ENCODE peak calls at places on chromosome 17, in four cellular contexts. R is GM23248, T is colonic mucosa, U is neural progenitor cell. J is an unnamed sample. For H3K4me1, the result is how much of the 10 kb centered on the place peaks cover.

GRCh38 chr17:82281502-82282238 is 8.2 kb upstream of the CSNK1D start:
- DNase-seq in U (no peak), R (peak), T (no peak), J (peak)

GRCh38 chr17:17032131-17032692 is 10.0 kb upstream of the MPRIP start:
- DNase-seq in T (peak), U (peak), R (peak), J (peak)

GRCh38 chr17:19719365-19720209 is 3.2 kb upstream of the SLC47A2 start:
- DNase-seq in T (peak), U (no peak), R (peak), J (peak)

GRCh38 chr17:37744961-37745800 is at the start of gene HNF1B:
- DNase-seq in R (no peak), T (peak), U (peak), J (peak)

GRCh38 chr17:83196088-83196765 is 116.8 kb downstream of the METRNL start:
- DNase-seq in T (no peak), R (peak), U (no peak), J (peak)

GRCh38 chr17:41521574-41522261 is 3.0 kb upstream of the KRT15 start:
- DNase-seq in R (peak), T (peak), U (no peak), J (peak)

GRCh38 chr17:31318298-31319190 is 2.9 kb downstream of the EVI2A start:
- DNase-seq in R (peak), U (peak), T (peak), J (no peak)

GRCh38 chr17:28491286-28491685 is 14.9 kb upstream of the FOXN1 start:
- DNase-seq in R (no peak), U (no peak), T (no peak), J (peak)

GRCh38 chr17:40443988-40444899 is 994 bp downstream of the IGFBP4 start:
- DNase-seq in T (peak), U (no peak), R (peak), J (no peak)

GRCh38 chr17:13031718-13032350 is 14.0 kb upstream of the ELAC2 start:
- DNase-seq in R (peak), U (peak), T (peak), J (no peak)

GRCh38 chr17:19321481-19322128 is 40.9 kb downstream of the B9D1 start:
- DNase-seq in R (no peak), U (peak), T (no peak), J (no peak)

GRCh38 chr17:39579318-39580081 is 28.2 kb downstream of the NEUROD2 start:
- DNase-seq in T (no peak), U (peak), R (no peak), J (no peak)

GRCh38 chr17:73990290-73990689 is 213.2 kb upstream of the RPL38 start:
- DNase-seq in R (no peak), T (no peak), U (no peak), J (no peak)

GRCh38 chr17:35708951-35709350 is 22.5 kb upstream of the RASL10B start:
- DNase-seq in T (no peak), U (no peak), R (no peak), J (no peak)

GRCh38 chr17:19569785-19570496 is 36.3 kb downstream of the SLC47A1 start:
- DNase-seq in U (no peak), T (peak), R (no peak), J (no peak)

GRCh38 chr17:8173871-8174322 is 2.3 kb downstream of the TMEM107 start:
- DNase-seq in R (peak), T (no peak), U (peak), J (no peak)

GRCh38 chr17:4559851-4560820 is at the start of gene GGT6:
- DNase-seq in U (no peak), T (peak), R (no peak), J (peak)

GRCh38 chr17:71975331-71975801 is 145.5 kb upstream of the SOX9 start:
- DNase-seq in U (peak), T (peak), R (peak), J (peak)

GRCh38 chr17:38879878-38880727 is 10.2 kb downstream of the LASP1 start:
- DNase-seq in T (no peak), U (peak), R (peak), J (peak)

GRCh38 chr17:46159686-46160085 is 33.5 kb downstream of the KANSL1 start:
- DNase-seq in U (no peak), T (no peak), R (peak), J (no peak)

GRCh38 chr17:75019710-75020109 is 7.2 kb downstream of the MRPL58 start:
- DNase-seq in U (no peak), T (no peak), R (no peak), J (no peak)

GRCh38 chr17:1573932-1574696 is 11.5 kb upstream of the PITPNA start:
- DNase-seq in T (peak), U (peak), R (peak), J (peak)

GRCh38 chr17:75785770-75786538 is 1.3 kb downstream of the UNK start:
- DNase-seq in U (no peak), T (no peak), R (peak), J (no peak)

GRCh38 chr17:74257311-74257710 is 16.7 kb upstream of the DNAI2 start:
- DNase-seq in R (no peak), T (no peak), U (no peak), J (no peak)

GRCh38 chr17:50303051-50303450 is 28.8 kb downstream of the TMEM92 start:
- DNase-seq in R (no peak), T (no peak), U (peak), J (no peak)

GRCh38 chr17:76371656-76372628 is 12.5 kb upstream of the SPHK1 start:
- DNase-seq in R (peak), T (no peak), U (no peak), J (no peak)

GRCh38 chr17:38745545-38745944 is 2.6 kb downstream of the PCGF2 start:
- DNase-seq in T (peak), R (peak), U (no peak), J (no peak)

GRCh38 chr17:44828919-44829557 is 1.0 kb downstream of the GJC1 start:
- DNase-seq in R (no peak), U (no peak), T (no peak), J (no peak)

GRCh38 chr17:58533616-58534188 is 19.3 kb upstream of the MTMR4 start:
- DNase-seq in R (no peak), T (no peak), U (no peak), J (no peak)

DNA sequence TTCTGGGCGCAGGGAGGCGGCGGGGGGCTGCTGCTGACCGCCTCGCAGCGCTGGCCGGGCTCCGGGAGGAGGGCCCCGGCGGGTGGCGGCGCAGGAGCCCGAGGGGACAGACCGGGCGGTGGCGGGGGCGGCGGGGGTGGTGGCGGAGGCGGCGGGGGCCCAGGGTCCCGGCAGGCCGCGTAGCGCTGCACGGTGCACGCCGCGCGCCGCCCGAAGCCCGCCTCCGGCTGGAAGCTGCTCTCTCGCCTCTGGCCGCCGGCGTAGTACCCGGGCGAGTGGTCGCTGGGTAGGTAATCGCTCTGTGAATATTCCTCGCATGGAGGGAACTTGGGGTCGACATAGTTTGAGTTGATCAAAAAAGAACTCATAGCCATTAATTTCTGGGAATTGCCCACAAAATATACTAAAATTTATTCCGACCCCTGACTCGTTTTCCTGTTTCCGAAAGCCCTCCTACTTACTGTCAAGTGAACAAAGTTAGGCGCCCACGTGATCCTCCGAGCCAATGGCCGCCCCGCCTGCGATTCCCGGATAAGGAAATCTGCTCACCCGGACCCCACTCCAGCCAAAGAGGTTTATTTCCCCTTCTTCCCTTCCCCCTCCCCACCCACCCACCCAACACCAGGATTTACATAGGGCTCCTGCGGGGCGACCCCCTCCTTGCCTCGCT is at the start of gene HOXB4:
- DNase-seq in U (peak), T (peak), R (peak), J (peak)
- H3K4me1 ChIP-seq in U (under half), T (under half), R (under half), J (under half)

GRCh38 chr17:34379876-34380275 is 16.8 kb upstream of the CCL1 start:
- DNase-seq in U (no peak), R (peak), T (no peak), J (no peak)
- H3K9ac ChIP-seq in U (no peak), R (no peak), T (no peak), J (no peak)

DNA sequence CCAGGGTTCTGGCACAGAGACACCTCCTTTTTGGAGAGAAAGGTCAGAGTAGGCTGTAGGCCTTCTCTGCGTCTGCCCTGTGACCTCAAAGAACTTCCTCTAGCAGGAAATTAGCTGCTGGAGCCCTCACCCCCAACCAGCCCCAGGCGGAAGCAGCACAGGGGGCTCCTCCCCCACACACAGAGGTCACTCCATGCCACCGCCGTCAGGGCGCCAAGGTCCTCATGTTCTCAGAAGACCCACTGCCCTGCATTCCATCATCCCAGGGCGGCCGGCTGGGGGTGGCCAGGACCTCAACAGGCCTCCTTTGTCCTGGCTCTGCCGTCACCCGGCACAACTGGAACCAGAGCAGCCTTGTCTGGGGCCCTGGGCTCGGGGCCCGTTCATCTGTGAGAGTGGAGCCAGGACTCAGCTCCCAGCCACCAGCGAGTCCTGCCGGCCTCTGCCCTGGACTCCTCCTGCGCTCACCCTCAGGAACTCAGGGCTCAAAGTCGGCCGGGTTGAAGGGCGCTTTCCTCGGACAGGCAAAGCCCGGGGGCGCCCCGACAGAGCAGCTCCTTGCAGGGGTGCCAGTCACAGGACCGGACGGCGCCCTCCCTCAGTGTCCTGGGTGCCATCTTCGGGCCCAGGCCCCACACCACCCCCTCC is 1.2 kb downstream of the TMC6 start:
- DNase-seq in T (peak), U (peak), R (no peak), J (peak)
- H3K4me1 ChIP-seq in T (under half), U (under half), R (under half), J (under half)

GRCh38 chr17:6573982-6574688 is 17.8 kb upstream of the PITPNM3 start:
- DNase-seq in R (no peak), U (no peak), T (no peak), J (no peak)

GRCh38 chr17:6575596-6575988 is 19.2 kb upstream of the PITPNM3 start:
- DNase-seq in R (peak), U (no peak), T (no peak), J (no peak)

GRCh38 chr17:6576038-6576437 is 19.7 kb upstream of the PITPNM3 start:
- DNase-seq in R (no peak), U (no peak), T (no peak), J (peak)

GRCh38 chr17:6572997-6573396 is 16.6 kb upstream of the PITPNM3 start:
- DNase-seq in T (no peak), U (no peak), R (no peak), J (peak)

DNA sequence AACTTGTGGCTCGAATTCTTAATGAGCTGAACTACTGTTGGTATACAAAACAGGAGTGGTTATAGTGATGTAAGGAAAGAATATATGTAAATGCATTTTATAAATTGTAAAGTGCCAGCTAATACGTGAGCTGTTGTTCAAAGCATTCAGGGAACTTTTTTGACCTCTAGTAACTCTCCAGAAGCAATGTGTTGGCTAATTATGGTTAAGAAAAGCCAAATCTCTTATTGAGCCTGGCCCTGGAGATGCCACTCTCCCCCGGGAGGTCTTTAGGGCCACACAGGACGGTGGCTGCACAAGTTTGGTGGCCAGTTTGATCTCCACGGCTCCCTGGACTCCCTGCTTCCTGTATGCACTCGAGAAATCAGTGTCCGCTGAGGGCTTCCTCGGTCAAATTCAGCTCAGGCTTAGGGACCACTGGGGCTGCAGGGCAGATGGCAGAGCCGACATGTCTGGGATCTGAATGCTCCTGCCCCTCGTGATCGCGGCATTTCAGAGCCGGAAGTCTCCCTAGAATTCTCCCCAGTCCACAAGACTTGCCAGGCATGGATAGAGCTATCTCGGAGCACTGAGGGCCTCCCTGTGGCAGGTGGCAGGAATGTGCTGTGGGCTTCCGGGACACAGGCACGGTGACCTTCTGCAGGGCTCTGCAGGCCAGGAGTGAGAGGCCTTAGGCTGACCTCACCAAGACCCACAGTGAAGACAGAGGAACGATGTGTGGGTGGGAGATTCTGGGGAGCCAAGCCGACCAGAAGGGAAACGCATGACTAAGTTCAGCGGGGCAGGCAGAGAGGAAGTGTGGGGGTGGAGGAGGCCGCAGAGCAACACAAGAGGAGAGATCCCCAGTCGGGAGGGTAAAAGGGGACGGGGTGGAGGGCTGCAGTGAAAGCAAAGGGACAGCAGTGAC is 18.6 kb upstream of the PITPNM3 start:
- DNase-seq in R (peak), T (no peak), U (peak), J (peak)
- H3K9ac ChIP-seq in R (peak), T (no peak), U (no peak), J (peak)

GRCh38 chr17:69437475-69437874 is 23.0 kb downstream of the MAP2K6 start:
- DNase-seq in R (no peak), U (no peak), T (no peak), J (no peak)

GRCh38 chr17:69435986-69436696 is 21.6 kb downstream of the MAP2K6 start:
- DNase-seq in U (no peak), R (no peak), T (no peak), J (no peak)

GRCh38 chr17:69431835-69432234 is 17.3 kb downstream of the MAP2K6 start:
- DNase-seq in R (no peak), T (no peak), U (no peak), J (no peak)

GRCh38 chr17:69433093-69433492 is 18.6 kb downstream of the MAP2K6 start:
- DNase-seq in T (no peak), R (no peak), U (no peak), J (no peak)

GRCh38 chr17:69434164-69434579 is 19.7 kb downstream of the MAP2K6 start:
- DNase-seq in R (no peak), T (no peak), U (no peak), J (no peak)
- H3K4me1 ChIP-seq in R (under half), T (under half), U (under half), J (under half)

DNA sequence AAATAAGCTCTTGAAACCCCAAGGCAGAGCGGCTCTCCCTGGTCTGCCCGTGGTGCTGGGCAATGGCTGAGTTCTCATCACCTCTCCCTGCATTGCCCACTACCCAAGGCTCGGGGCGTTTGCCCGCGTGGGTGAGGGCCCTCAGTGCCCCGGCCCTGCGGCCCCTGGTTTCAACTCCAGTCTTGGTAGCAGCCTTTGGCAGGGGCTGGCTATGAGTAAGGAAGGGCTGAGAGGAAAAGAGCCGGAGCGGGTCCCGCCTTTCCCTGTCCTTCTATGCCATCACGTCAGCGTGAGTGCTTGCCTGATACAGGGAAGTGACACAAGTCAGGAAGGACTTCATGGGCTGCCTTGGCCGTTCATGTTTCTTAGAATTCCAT is 71.7 kb upstream of the CBX4 start:
- DNase-seq in U (no peak), R (no peak), T (no peak), J (no peak)
- H3K9ac ChIP-seq in U (no peak), R (no peak), T (no peak), J (no peak)

GRCh38 chr17:68449021-68449739 is 8.1 kb downstream of the WIPI1 start:
- DNase-seq in R (no peak), T (no peak), U (no peak), J (no peak)

GRCh38 chr17:68452724-68453290 is 4.5 kb downstream of the WIPI1 start:
- DNase-seq in R (no peak), U (no peak), T (no peak), J (no peak)

GRCh38 chr17:68450801-68451200 is 6.5 kb downstream of the WIPI1 start:
- DNase-seq in T (no peak), R (no peak), U (no peak), J (no peak)

GRCh38 chr17:68451650-68452354 is 5.5 kb downstream of the WIPI1 start:
- DNase-seq in T (no peak), R (no peak), U (no peak), J (no peak)

GRCh38 chr17:68450391-68450790 is 6.9 kb downstream of the WIPI1 start:
- DNase-seq in T (no peak), R (no peak), U (no peak), J (no peak)
- H3K4me1 ChIP-seq in T (under half), R (under half), U (under half), J (under half)

GRCh38 chr17:3539881-3540540 is 17.6 kb downstream of the TRPV3 start:
- DNase-seq in U (no peak), T (no peak), R (no peak), J (peak)
- H3K9ac ChIP-seq in U (no peak), T (no peak), R (no peak), J (no peak)

GRCh38 chr17:66990047-66990446 is 25.5 kb downstream of the CACNG4 start:
- DNase-seq in T (no peak), R (no peak), U (no peak), J (no peak)
- H3K4me1 ChIP-seq in T (under half), R (under half), U (under half), J (under half)

J was measured in kidney.